ENCODE peak calls at places on chromosomes 7 and 10, in seven cellular contexts. U is Calu3, K is heart left ventricle, M is cardiac fibroblast, B is lung, I is transverse colon, A is BJ. Q is an unnamed sample.

GRCh38 chr10:60155945-60156683 is 233.6 kb downstream of the ANK3 start:
- DNase-seq in U (no peak), K (peak; percentile 61), M (no peak), B (no peak), I (no peak), A (no peak), Q (no peak)

GRCh38 chr7:79664884-79665676 is 211.6 kb upstream of the MAGI2 start:
- DNase-seq in U (no peak), K (peak; percentile 42), M (no peak), B (no peak), I (no peak), A (no peak), Q (no peak)

GRCh38 chr7:66739953-66740301 is 606 bp upstream of the RABGEF1 start:
- DNase-seq in U (no peak), K (no peak), M (no peak), B (no peak), I (no peak), A (no peak), Q (no peak)

GRCh38 chr10:75105576-75106197 is 5.8 kb upstream of the SAMD8 start:
- DNase-seq in U (no peak), K (no peak), M (no peak), B (no peak), I (no peak), A (no peak), Q (no peak)

GRCh38 chr7:140060788-140061606 is 1.8 kb downstream of the PARP12 start:
- DNase-seq in U (no peak), K (peak; percentile 83), M (peak; percentile 83), B (peak; percentile 46), I (peak; percentile 33), A (no peak), Q (no peak)

GRCh38 chr7:74526780-74527179 is 73.1 kb downstream of the GTF2IRD1 start:
- DNase-seq in U (no peak), K (no peak), M (no peak), B (no peak), I (peak; percentile 18), A (no peak), Q (no peak)

GRCh38 chr10:51085204-51085603 is 10.9 kb downstream of the PRKG1 start:
- DNase-seq in U (no peak), K (no peak), M (no peak), B (no peak), I (no peak), A (no peak), Q (no peak)

GRCh38 chr7:15625456-15625855 is 61.0 kb downstream of the MEOX2 start:
- DNase-seq in U (no peak), K (no peak), M (peak; percentile 61), B (no peak), I (no peak), A (no peak), Q (no peak)

GRCh38 chr7:262251-262572 is 27.8 kb upstream of the FOXL3 start:
- DNase-seq in U (no peak), K (peak; percentile 13), M (no peak), B (no peak), I (no peak), A (no peak), Q (no peak)

GRCh38 chr7:30427296-30428080 is 51.1 kb downstream of the NOD1 start:
- DNase-seq in U (no peak), K (peak; percentile 44), M (no peak), B (no peak), I (no peak), A (no peak), Q (no peak)

GRCh38 chr7:69363131-69363530 is 235.1 kb upstream of the AUTS2 start:
- DNase-seq in U (no peak), K (no peak), M (no peak), B (no peak), I (no peak), A (no peak), Q (no peak)

GRCh38 chr10:68560201-68560915 is at the start of gene TET1:
- DNase-seq in U (peak; percentile 51), K (peak; percentile 59), M (peak; percentile 52), B (no peak), I (peak; percentile 63), A (no peak), Q (no peak)

GRCh38 chr7:19930851-19931250 is 157.4 kb upstream of the TMEM196 start:
- DNase-seq in U (no peak), K (no peak), M (no peak), B (no peak), I (no peak), A (no peak), Q (no peak)

GRCh38 chr7:28142650-28143049 is 37.9 kb downstream of the JAZF1 start:
- DNase-seq in U (no peak), K (no peak), M (no peak), B (no peak), I (no peak), A (no peak), Q (no peak)

GRCh38 chr7:85614684-85615083 is 427.8 kb upstream of the SEMA3D start:
- DNase-seq in U (no peak), K (no peak), M (no peak), B (no peak), I (no peak), A (no peak), Q (no peak)

GRCh38 chr10:57300718-57301117 is 939.7 kb upstream of the ZWINT start:
- DNase-seq in U (no peak), K (no peak), M (no peak), B (no peak), I (no peak), A (no peak), Q (no peak)

GRCh38 chr7:78777844-78778243 is 675.6 kb downstream of the MAGI2 start:
- DNase-seq in U (no peak), K (no peak), M (peak; percentile 25), B (no peak), I (no peak), A (no peak), Q (no peak)

GRCh38 chr10:48247680-48248079 is 26.8 kb downstream of the FRMPD2 start:
- DNase-seq in U (no peak), K (no peak), M (no peak), B (no peak), I (no peak), A (peak; percentile 10), Q (no peak)

GRCh38 chr10:118373786-118374185 is 31.7 kb upstream of the FAM204A start:
- DNase-seq in U (no peak), K (no peak), M (peak; percentile 73), B (no peak), I (no peak), A (peak; percentile 90), Q (no peak)

GRCh38 chr7:35334511-35334910 is 80.6 kb upstream of the TBX20 start:
- DNase-seq in U (peak; percentile 72), K (no peak), M (peak; percentile 77), B (no peak), I (no peak), A (no peak), Q (no peak)

GRCh38 chr7:47092331-47092730 is 489.6 kb downstream of the TNS3 start:
- DNase-seq in U (no peak), K (no peak), M (no peak), B (no peak), I (no peak), A (no peak), Q (no peak)

GRCh38 chr10:57562211-57562610 is 705.5 kb downstream of the IPMK start:
- DNase-seq in U (no peak), K (no peak), M (no peak), B (no peak), I (no peak), A (no peak), Q (no peak)

DNA sequence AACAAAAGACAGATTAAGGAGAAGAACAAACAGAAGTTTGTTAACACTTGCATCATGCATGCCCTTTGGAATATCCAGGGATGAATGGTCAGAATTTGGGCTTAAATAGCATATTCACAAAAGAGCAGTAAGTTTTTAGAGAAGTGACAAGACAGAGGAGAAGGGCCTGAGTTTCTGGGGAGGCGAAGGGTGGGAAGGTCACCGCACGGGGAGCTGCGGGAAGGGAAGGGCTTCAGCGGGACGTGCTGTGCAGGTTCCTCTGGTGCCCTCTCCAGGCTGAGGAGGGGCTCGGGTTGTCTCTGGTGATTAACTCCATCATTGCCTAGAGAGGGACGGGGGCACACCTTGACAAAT is 10.4 kb upstream of the ZNF22 start:
- DNase-seq in U (peak; percentile 40), K (peak; percentile 64), M (no peak), B (peak; percentile 24), I (no peak), A (no peak), Q (no peak)
- TF ChIP-seq CTCF in U (peak; percentile 30), K (no peak), M (no peak), B (no peak), I (no peak), A (peak; percentile 9), Q (peak; percentile 2)

DNA sequence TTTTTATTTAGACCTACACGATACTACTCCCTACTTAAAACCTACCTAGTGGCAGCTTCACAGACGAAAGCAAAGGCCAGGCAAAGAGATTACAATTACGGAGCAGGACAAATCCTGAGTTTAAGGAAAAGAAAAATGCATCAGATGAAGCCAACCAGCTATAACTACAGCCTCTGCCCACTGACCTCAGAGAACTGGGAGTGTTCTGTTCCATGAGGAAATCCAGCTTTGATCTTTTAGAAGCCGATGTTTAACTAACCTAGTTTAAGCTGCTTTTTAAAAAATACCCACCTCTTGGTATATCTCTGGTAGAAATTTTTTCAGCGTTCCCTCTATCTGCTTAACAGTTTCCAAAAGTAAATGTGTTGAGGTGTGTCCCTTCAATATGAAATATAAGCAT is 3.0 kb upstream of the UPF2 start:
- DNase-seq in U (no peak), K (no peak), M (no peak), B (no peak), I (no peak), A (no peak), Q (no peak)
- TF ChIP-seq CTCF in U (no peak), K (no peak), M (no peak), B (no peak), I (no peak), A (no peak), Q (no peak)

GRCh38 chr7:102318482-102318971 is 31.9 kb downstream of the SH2B2 start:
- DNase-seq in U (peak; percentile 21), K (no peak), M (peak; percentile 49), B (no peak), I (no peak), A (no peak), Q (no peak)
- TF ChIP-seq CTCF in U (no peak), K (no peak), M (peak; percentile 12), B (no peak), I (no peak), A (no peak), Q (no peak)

DNA sequence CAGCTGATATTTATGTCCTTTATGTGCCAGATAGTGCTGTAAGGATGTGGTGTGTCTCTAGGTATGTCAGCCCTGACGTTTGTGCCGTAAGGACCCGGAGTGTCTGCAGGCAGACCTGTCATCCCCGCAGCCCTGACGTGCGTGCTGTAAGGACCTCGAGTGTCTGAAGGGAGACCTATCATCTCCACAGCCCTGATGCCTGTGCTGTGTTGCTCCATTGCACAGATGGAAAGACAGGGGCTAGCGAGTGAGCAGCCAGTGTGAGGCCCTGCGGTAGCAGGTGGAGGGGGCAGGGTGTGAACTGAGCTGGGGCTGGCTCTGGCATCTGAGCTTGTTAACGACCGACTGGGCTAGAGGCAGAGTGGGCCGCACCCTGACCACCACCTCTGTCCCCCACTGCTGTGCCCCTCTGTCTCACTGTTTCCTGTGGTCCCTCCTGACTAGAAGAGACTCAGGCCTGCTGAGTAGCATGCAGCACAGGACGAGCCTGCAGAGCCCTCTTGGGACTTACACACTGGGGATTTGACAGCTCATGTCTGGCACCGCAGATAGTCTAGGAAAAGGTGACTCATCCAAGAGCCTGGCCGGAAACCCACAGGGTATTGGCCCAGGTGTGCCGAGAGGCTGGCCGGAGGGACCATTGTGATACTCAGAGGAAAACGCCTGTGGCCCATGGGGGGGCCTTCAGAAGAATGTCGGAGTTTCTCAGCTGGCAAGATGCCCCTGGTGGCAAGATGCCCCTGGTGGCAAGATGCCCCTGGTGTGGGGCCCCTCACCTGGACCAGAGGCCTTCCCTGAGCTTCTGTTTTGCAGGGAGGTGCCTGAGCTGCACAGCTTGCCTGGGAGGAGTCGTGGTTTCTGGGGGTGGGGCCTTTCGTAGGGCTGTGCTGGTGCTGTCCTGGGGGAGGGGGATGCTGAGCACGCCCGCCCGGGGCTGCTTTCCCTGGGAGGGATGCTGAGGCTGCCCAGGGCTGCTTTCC is 34.3 kb downstream of the INPP5A start:
- DNase-seq in U (peak; percentile 80), K (peak; percentile 70), M (peak; percentile 97), B (peak; percentile 51), I (peak; percentile 72), A (no peak), Q (no peak)
- TF ChIP-seq CTCF in U (no peak), K (no peak), M (no peak), B (no peak), I (no peak), A (no peak), Q (no peak)